ENCODE peak calls at places on chromosomes 16 and 17, in nine cellular contexts. C, Y, Z, L, X, B, O, N and G are unnamed samples.

GRCh38 chr16:19005561-19006445 is 22.1 kb downstream of the TMC7 start:
- DNase-seq in C (no peak), Y (no peak), Z (peak), L (no peak), X (no peak), B (no peak), O (no peak), N (peak), G (no peak)

GRCh38 chr17:82173351-82174041 is 39.1 kb downstream of the CCDC57 start:
- DNase-seq in C (no peak), Y (no peak), Z (no peak), L (no peak), X (no peak), B (no peak), O (no peak), N (no peak), G (no peak)

GRCh38 chr17:68961204-68961893 is 6.2 kb upstream of the ABCA8 start:
- DNase-seq in C (no peak), Y (no peak), Z (no peak), L (no peak), X (no peak), B (no peak), O (peak), N (no peak), G (no peak)

GRCh38 chr17:8935194-8935593 is 30.3 kb downstream of the PIK3R5 start:
- DNase-seq in C (no peak), Y (no peak), Z (peak), L (no peak), X (peak), B (no peak), O (no peak), N (peak), G (peak)

GRCh38 chr16:2715519-2715918 is 4.5 kb downstream of the PRSS27 start:
- DNase-seq in C (peak), Y (peak), Z (peak), L (peak), X (peak), B (peak), O (no peak), N (peak), G (peak)

GRCh38 chr17:5775098-5775497 is 190.8 kb upstream of the NLRP1 start:
- DNase-seq in C (no peak), Y (no peak), Z (no peak), L (no peak), X (no peak), B (no peak), O (no peak), N (no peak), G (no peak)

GRCh38 chr16:89945654-89946053 is 2.9 kb upstream of the DEF8 start:
- DNase-seq in C (no peak), Y (no peak), Z (no peak), L (no peak), X (no peak), B (no peak), O (no peak), N (no peak), G (no peak)

GRCh38 chr16:29738514-29738913 is 7.3 kb downstream of the C16orf54 start:
- DNase-seq in C (no peak), Y (no peak), Z (no peak), L (peak), X (peak), B (no peak), O (no peak), N (no peak), G (peak)

GRCh38 chr17:27802962-27803680 is 2.8 kb upstream of the NOS2 start:
- DNase-seq in C (no peak), Y (no peak), Z (no peak), L (no peak), X (no peak), B (no peak), O (no peak), N (no peak), G (no peak)

GRCh38 chr16:85586360-85587145 is 26.6 kb upstream of the GSE1 start:
- DNase-seq in C (no peak), Y (no peak), Z (no peak), L (no peak), X (no peak), B (no peak), O (peak), N (no peak), G (no peak)

GRCh38 chr17:18027280-18027679 is 11.7 kb downstream of the ATPAF2 start:
- DNase-seq in C (no peak), Y (no peak), Z (no peak), L (no peak), X (no peak), B (no peak), O (no peak), N (no peak), G (no peak)

GRCh38 chr17:73976676-73977521 is 226.6 kb upstream of the RPL38 start:
- DNase-seq in C (no peak), Y (no peak), Z (no peak), L (no peak), X (no peak), B (no peak), O (no peak), N (no peak), G (no peak)

GRCh38 chr16:10322723-10323527 is 62.9 kb upstream of the ATF7IP2 start:
- DNase-seq in C (no peak), Y (no peak), Z (no peak), L (no peak), X (no peak), B (no peak), O (no peak), N (no peak), G (no peak)

GRCh38 chr17:45353047-45353446 is 36.2 kb upstream of the MAP3K14 start:
- DNase-seq in C (no peak), Y (no peak), Z (no peak), L (no peak), X (no peak), B (no peak), O (no peak), N (no peak), G (no peak)

GRCh38 chr17:82497483-82498405 is 21.8 kb upstream of the FOXK2 start:
- DNase-seq in C (no peak), Y (peak), Z (peak), L (peak), X (peak), B (no peak), O (peak), N (peak), G (peak)

GRCh38 chr17:74394977-74395376 is 27.7 kb downstream of the GPR142 start:
- DNase-seq in C (no peak), Y (no peak), Z (no peak), L (no peak), X (no peak), B (no peak), O (no peak), N (no peak), G (no peak)

GRCh38 chr16:12124742-12125141 is 148.2 kb downstream of the SNX29 start:
- DNase-seq in C (no peak), Y (no peak), Z (no peak), L (no peak), X (no peak), B (no peak), O (no peak), N (no peak), G (no peak)

GRCh38 chr17:69147460-69147859 is 5.8 kb upstream of the ABCA6 start:
- DNase-seq in C (no peak), Y (no peak), Z (no peak), L (no peak), X (no peak), B (no peak), O (no peak), N (no peak), G (no peak)

GRCh38 chr17:82051776-82052637 is at the start of the genes GPS1 and RFNG:
- DNase-seq in C (peak), Y (peak), Z (peak), L (peak), X (peak), B (peak), O (peak), N (peak), G (peak)